ENCODE peak calls at places on chromosomes 5 and 9, in eight cellular contexts. One of them, this sample, is unnamed.

GRCh38 chr9:133542002-133542401 is 7.5 kb downstream of the ADAMTSL2 start:
- DNase-seq in ovary: no peak
- DNase-seq in NCI-H2171 treated with DMSO at 0.1 percent for 48 hours: no peak
- DNase-seq in activated naive CD8-positive, alpha-beta T cell treated with anti-CD3 and anti-CD28 coated beads for 36 hours: no peak
- DNase-seq in activated CD8-positive, alpha-beta memory T cell treated with anti-CD3 and anti-CD28 coated beads for 1 hour: no peak
- DNase-seq in cardiac fibroblast: no peak
- DNase-seq in Kasumi-1: no peak
- DNase-seq in NCI-H524: no peak
- DNase-seq in this sample: no peak

GRCh38 chr5:40318378-40318777 is 361.3 kb upstream of the PTGER4 start:
- DNase-seq in cardiac fibroblast: no peak
- DNase-seq in NCI-H524: no peak
- DNase-seq in Kasumi-1: no peak
- DNase-seq in ovary: no peak
- DNase-seq in activated naive CD8-positive, alpha-beta T cell treated with anti-CD3 and anti-CD28 coated beads for 36 hours: no peak
- DNase-seq in NCI-H2171 treated with DMSO at 0.1 percent for 48 hours: no peak
- DNase-seq in activated CD8-positive, alpha-beta memory T cell treated with anti-CD3 and anti-CD28 coated beads for 1 hour: no peak
- DNase-seq in this sample: no peak

GRCh38 chr5:68011801-68012200 is 203.8 kb upstream of the PIK3R1 start:
- DNase-seq in Kasumi-1: no peak
- DNase-seq in NCI-H524: no peak
- DNase-seq in ovary: no peak
- DNase-seq in activated CD8-positive, alpha-beta memory T cell treated with anti-CD3 and anti-CD28 coated beads for 1 hour: no peak
- DNase-seq in cardiac fibroblast: peak
- DNase-seq in activated naive CD8-positive, alpha-beta T cell treated with anti-CD3 and anti-CD28 coated beads for 36 hours: no peak
- DNase-seq in NCI-H2171 treated with DMSO at 0.1 percent for 48 hours: no peak
- DNase-seq in this sample: no peak

GRCh38 chr5:83711982-83712601 is 8.6 kb downstream of the HAPLN1 start:
- DNase-seq in ovary: no peak
- DNase-seq in Kasumi-1: no peak
- DNase-seq in NCI-H524: peak
- DNase-seq in activated CD8-positive, alpha-beta memory T cell treated with anti-CD3 and anti-CD28 coated beads for 1 hour: no peak
- DNase-seq in NCI-H2171 treated with DMSO at 0.1 percent for 48 hours: no peak
- DNase-seq in activated naive CD8-positive, alpha-beta T cell treated with anti-CD3 and anti-CD28 coated beads for 36 hours: no peak
- DNase-seq in cardiac fibroblast: peak
- DNase-seq in this sample: no peak

GRCh38 chr5:32116574-32117313 is 57.4 kb downstream of the GOLPH3 start:
- DNase-seq in activated naive CD8-positive, alpha-beta T cell treated with anti-CD3 and anti-CD28 coated beads for 36 hours: no peak
- DNase-seq in cardiac fibroblast: no peak
- DNase-seq in Kasumi-1: no peak
- DNase-seq in ovary: no peak
- DNase-seq in NCI-H524: no peak
- DNase-seq in activated CD8-positive, alpha-beta memory T cell treated with anti-CD3 and anti-CD28 coated beads for 1 hour: no peak
- DNase-seq in NCI-H2171 treated with DMSO at 0.1 percent for 48 hours: no peak
- DNase-seq in this sample: no peak

GRCh38 chr9:93929231-93929630 is 25.9 kb downstream of the BARX1 start:
- DNase-seq in activated CD8-positive, alpha-beta memory T cell treated with anti-CD3 and anti-CD28 coated beads for 1 hour: no peak
- DNase-seq in NCI-H2171 treated with DMSO at 0.1 percent for 48 hours: no peak
- DNase-seq in NCI-H524: no peak
- DNase-seq in Kasumi-1: no peak
- DNase-seq in cardiac fibroblast: no peak
- DNase-seq in ovary: no peak
- DNase-seq in activated naive CD8-positive, alpha-beta T cell treated with anti-CD3 and anti-CD28 coated beads for 36 hours: no peak
- DNase-seq in this sample: no peak

GRCh38 chr5:118793091-118793490 is 195.3 kb downstream of the DTWD2 start:
- DNase-seq in activated naive CD8-positive, alpha-beta T cell treated with anti-CD3 and anti-CD28 coated beads for 36 hours: no peak
- DNase-seq in Kasumi-1: no peak
- DNase-seq in NCI-H2171 treated with DMSO at 0.1 percent for 48 hours: no peak
- DNase-seq in NCI-H524: no peak
- DNase-seq in cardiac fibroblast: no peak
- DNase-seq in ovary: no peak
- DNase-seq in activated CD8-positive, alpha-beta memory T cell treated with anti-CD3 and anti-CD28 coated beads for 1 hour: no peak
- DNase-seq in this sample: no peak

GRCh38 chr9:35042081-35042604 is 30.3 kb downstream of the VCP start:
- DNase-seq in activated naive CD8-positive, alpha-beta T cell treated with anti-CD3 and anti-CD28 coated beads for 36 hours: no peak
- DNase-seq in NCI-H2171 treated with DMSO at 0.1 percent for 48 hours: no peak
- DNase-seq in cardiac fibroblast: peak
- DNase-seq in Kasumi-1: peak
- DNase-seq in NCI-H524: no peak
- DNase-seq in activated CD8-positive, alpha-beta memory T cell treated with anti-CD3 and anti-CD28 coated beads for 1 hour: no peak
- DNase-seq in ovary: no peak
- DNase-seq in this sample: no peak

GRCh38 chr5:179700401-179700918 is 1.7 kb downstream of the CANX start:
- DNase-seq in ovary: no peak
- DNase-seq in activated CD8-positive, alpha-beta memory T cell treated with anti-CD3 and anti-CD28 coated beads for 1 hour: no peak
- DNase-seq in NCI-H524: no peak
- DNase-seq in Kasumi-1: peak
- DNase-seq in NCI-H2171 treated with DMSO at 0.1 percent for 48 hours: no peak
- DNase-seq in activated naive CD8-positive, alpha-beta T cell treated with anti-CD3 and anti-CD28 coated beads for 36 hours: no peak
- DNase-seq in cardiac fibroblast: peak
- DNase-seq in this sample: peak

GRCh38 chr9:965497-965896 is 11.0 kb upstream of the DMRT3 start:
- DNase-seq in cardiac fibroblast: no peak
- DNase-seq in activated naive CD8-positive, alpha-beta T cell treated with anti-CD3 and anti-CD28 coated beads for 36 hours: no peak
- DNase-seq in NCI-H524: no peak
- DNase-seq in activated CD8-positive, alpha-beta memory T cell treated with anti-CD3 and anti-CD28 coated beads for 1 hour: no peak
- DNase-seq in Kasumi-1: no peak
- DNase-seq in ovary: no peak
- DNase-seq in NCI-H2171 treated with DMSO at 0.1 percent for 48 hours: no peak
- DNase-seq in this sample: no peak

GRCh38 chr5:110623875-110624274 is 102.6 kb downstream of the TMEM232 start:
- DNase-seq in ovary: no peak
- DNase-seq in activated naive CD8-positive, alpha-beta T cell treated with anti-CD3 and anti-CD28 coated beads for 36 hours: no peak
- DNase-seq in Kasumi-1: no peak
- DNase-seq in activated CD8-positive, alpha-beta memory T cell treated with anti-CD3 and anti-CD28 coated beads for 1 hour: no peak
- DNase-seq in NCI-H524: no peak
- DNase-seq in NCI-H2171 treated with DMSO at 0.1 percent for 48 hours: no peak
- DNase-seq in cardiac fibroblast: no peak
- DNase-seq in this sample: no peak

GRCh38 chr9:136517012-136517743 is 28.7 kb downstream of the NOTCH1 start:
- DNase-seq in activated naive CD8-positive, alpha-beta T cell treated with anti-CD3 and anti-CD28 coated beads for 36 hours: no peak
- DNase-seq in NCI-H524: no peak
- DNase-seq in NCI-H2171 treated with DMSO at 0.1 percent for 48 hours: no peak
- DNase-seq in cardiac fibroblast: no peak
- DNase-seq in activated CD8-positive, alpha-beta memory T cell treated with anti-CD3 and anti-CD28 coated beads for 1 hour: no peak
- DNase-seq in Kasumi-1: no peak
- DNase-seq in ovary: no peak
- DNase-seq in this sample: no peak

GRCh38 chr9:88236531-88237453 is 98.5 kb upstream of the SPATA31C2 start:
- DNase-seq in Kasumi-1: no peak
- DNase-seq in activated naive CD8-positive, alpha-beta T cell treated with anti-CD3 and anti-CD28 coated beads for 36 hours: no peak
- DNase-seq in NCI-H524: peak
- DNase-seq in NCI-H2171 treated with DMSO at 0.1 percent for 48 hours: peak
- DNase-seq in cardiac fibroblast: peak
- DNase-seq in activated CD8-positive, alpha-beta memory T cell treated with anti-CD3 and anti-CD28 coated beads for 1 hour: no peak
- DNase-seq in ovary: peak
- DNase-seq in this sample: no peak

GRCh38 chr5:117624226-117624625 is 1049.6 kb upstream of the SEMA6A start:
- DNase-seq in activated naive CD8-positive, alpha-beta T cell treated with anti-CD3 and anti-CD28 coated beads for 36 hours: no peak
- DNase-seq in ovary: no peak
- DNase-seq in Kasumi-1: no peak
- DNase-seq in cardiac fibroblast: no peak
- DNase-seq in NCI-H524: no peak
- DNase-seq in NCI-H2171 treated with DMSO at 0.1 percent for 48 hours: no peak
- DNase-seq in activated CD8-positive, alpha-beta memory T cell treated with anti-CD3 and anti-CD28 coated beads for 1 hour: no peak
- DNase-seq in this sample: no peak

GRCh38 chr5:98872679-98873078 is 56.1 kb downstream of the CHD1 start:
- DNase-seq in cardiac fibroblast: peak
- DNase-seq in Kasumi-1: no peak
- DNase-seq in activated CD8-positive, alpha-beta memory T cell treated with anti-CD3 and anti-CD28 coated beads for 1 hour: no peak
- DNase-seq in activated naive CD8-positive, alpha-beta T cell treated with anti-CD3 and anti-CD28 coated beads for 36 hours: no peak
- DNase-seq in NCI-H524: no peak
- DNase-seq in NCI-H2171 treated with DMSO at 0.1 percent for 48 hours: no peak
- DNase-seq in ovary: no peak
- DNase-seq in this sample: no peak

GRCh38 chr9:15220658-15221310 is 86.2 kb downstream of the TTC39B start:
- DNase-seq in NCI-H524: no peak
- DNase-seq in ovary: no peak
- DNase-seq in cardiac fibroblast: no peak
- DNase-seq in NCI-H2171 treated with DMSO at 0.1 percent for 48 hours: no peak
- DNase-seq in activated naive CD8-positive, alpha-beta T cell treated with anti-CD3 and anti-CD28 coated beads for 36 hours: no peak
- DNase-seq in Kasumi-1: no peak
- DNase-seq in activated CD8-positive, alpha-beta memory T cell treated with anti-CD3 and anti-CD28 coated beads for 1 hour: no peak
- DNase-seq in this sample: no peak

GRCh38 chr5:14242447-14242846 is 99.3 kb downstream of the TRIO start:
- DNase-seq in NCI-H2171 treated with DMSO at 0.1 percent for 48 hours: no peak
- DNase-seq in NCI-H524: peak
- DNase-seq in Kasumi-1: no peak
- DNase-seq in ovary: no peak
- DNase-seq in activated CD8-positive, alpha-beta memory T cell treated with anti-CD3 and anti-CD28 coated beads for 1 hour: no peak
- DNase-seq in activated naive CD8-positive, alpha-beta T cell treated with anti-CD3 and anti-CD28 coated beads for 36 hours: no peak
- DNase-seq in cardiac fibroblast: no peak
- DNase-seq in this sample: no peak

GRCh38 chr5:126414874-126415502 is 8.2 kb upstream of the GRAMD2B start:
- DNase-seq in activated naive CD8-positive, alpha-beta T cell treated with anti-CD3 and anti-CD28 coated beads for 36 hours: no peak
- DNase-seq in cardiac fibroblast: peak
- DNase-seq in ovary: peak
- DNase-seq in Kasumi-1: no peak
- DNase-seq in activated CD8-positive, alpha-beta memory T cell treated with anti-CD3 and anti-CD28 coated beads for 1 hour: no peak
- DNase-seq in NCI-H524: no peak
- DNase-seq in NCI-H2171 treated with DMSO at 0.1 percent for 48 hours: no peak
- DNase-seq in this sample: peak

GRCh38 chr5:169970911-169971436 is 9.3 kb downstream of the INSYN2B start:
- DNase-seq in activated naive CD8-positive, alpha-beta T cell treated with anti-CD3 and anti-CD28 coated beads for 36 hours: no peak
- DNase-seq in cardiac fibroblast: peak
- DNase-seq in NCI-H524: no peak
- DNase-seq in Kasumi-1: no peak
- DNase-seq in NCI-H2171 treated with DMSO at 0.1 percent for 48 hours: no peak
- DNase-seq in ovary: no peak
- DNase-seq in activated CD8-positive, alpha-beta memory T cell treated with anti-CD3 and anti-CD28 coated beads for 1 hour: no peak
- DNase-seq in this sample: peak

GRCh38 chr5:80921026-80921425 is 39.1 kb upstream of the RASGRF2 start:
- DNase-seq in activated CD8-positive, alpha-beta memory T cell treated with anti-CD3 and anti-CD28 coated beads for 1 hour: no peak
- DNase-seq in Kasumi-1: no peak
- DNase-seq in ovary: no peak
- DNase-seq in NCI-H524: no peak
- DNase-seq in activated naive CD8-positive, alpha-beta T cell treated with anti-CD3 and anti-CD28 coated beads for 36 hours: no peak
- DNase-seq in NCI-H2171 treated with DMSO at 0.1 percent for 48 hours: no peak
- DNase-seq in cardiac fibroblast: no peak
- DNase-seq in this sample: no peak

GRCh38 chr9:119074017-119074416 is 295.2 kb downstream of the BRINP1 start:
- DNase-seq in NCI-H2171 treated with DMSO at 0.1 percent for 48 hours: no peak
- DNase-seq in ovary: no peak
- DNase-seq in NCI-H524: no peak
- DNase-seq in activated CD8-positive, alpha-beta memory T cell treated with anti-CD3 and anti-CD28 coated beads for 1 hour: no peak
- DNase-seq in Kasumi-1: no peak
- DNase-seq in activated naive CD8-positive, alpha-beta T cell treated with anti-CD3 and anti-CD28 coated beads for 36 hours: peak
- DNase-seq in cardiac fibroblast: no peak
- DNase-seq in this sample: no peak

GRCh38 chr9:4738866-4739586 is 2.0 kb downstream of the AK3 start:
- DNase-seq in activated CD8-positive, alpha-beta memory T cell treated with anti-CD3 and anti-CD28 coated beads for 1 hour: no peak
- DNase-seq in NCI-H524: no peak
- DNase-seq in ovary: no peak
- DNase-seq in Kasumi-1: no peak
- DNase-seq in activated naive CD8-positive, alpha-beta T cell treated with anti-CD3 and anti-CD28 coated beads for 36 hours: no peak
- DNase-seq in cardiac fibroblast: no peak
- DNase-seq in NCI-H2171 treated with DMSO at 0.1 percent for 48 hours: no peak
- DNase-seq in this sample: no peak

GRCh38 chr5:125587631-125588030 is 835.6 kb upstream of the GRAMD2B start:
- DNase-seq in Kasumi-1: no peak
- DNase-seq in activated CD8-positive, alpha-beta memory T cell treated with anti-CD3 and anti-CD28 coated beads for 1 hour: no peak
- DNase-seq in cardiac fibroblast: no peak
- DNase-seq in ovary: no peak
- DNase-seq in activated naive CD8-positive, alpha-beta T cell treated with anti-CD3 and anti-CD28 coated beads for 36 hours: no peak
- DNase-seq in NCI-H524: no peak
- DNase-seq in NCI-H2171 treated with DMSO at 0.1 percent for 48 hours: no peak
- DNase-seq in this sample: no peak

GRCh38 chr5:33890633-33891032 is 1.2 kb downstream of the ADAMTS12 start:
- DNase-seq in cardiac fibroblast: peak
- DNase-seq in activated CD8-positive, alpha-beta memory T cell treated with anti-CD3 and anti-CD28 coated beads for 1 hour: no peak
- DNase-seq in NCI-H2171 treated with DMSO at 0.1 percent for 48 hours: no peak
- DNase-seq in Kasumi-1: no peak
- DNase-seq in activated naive CD8-positive, alpha-beta T cell treated with anti-CD3 and anti-CD28 coated beads for 36 hours: no peak
- DNase-seq in ovary: no peak
- DNase-seq in NCI-H524: no peak
- DNase-seq in this sample: peak

GRCh38 chr9:26504057-26504456 is 388.5 kb downstream of the CAAP1 start:
- DNase-seq in Kasumi-1: no peak
- DNase-seq in cardiac fibroblast: no peak
- DNase-seq in activated naive CD8-positive, alpha-beta T cell treated with anti-CD3 and anti-CD28 coated beads for 36 hours: no peak
- DNase-seq in NCI-H2171 treated with DMSO at 0.1 percent for 48 hours: no peak
- DNase-seq in ovary: no peak
- DNase-seq in NCI-H524: no peak
- DNase-seq in activated CD8-positive, alpha-beta memory T cell treated with anti-CD3 and anti-CD28 coated beads for 1 hour: no peak
- DNase-seq in this sample: no peak

This sample was measured in hepatic stellate cell.